ENCODE peak calls at places on chromosomes 5 and 9, in eight cellular contexts. R is stomach, T is sigmoid colon, C is suprapubic skin, O is upper lobe of left lung, L is HepG2, A is K562, G is SK-N-SH. D is an unnamed sample. For H3K4me1, the result is how much of the 10 kb centered on the place peaks cover.

GRCh38 chr5:8756498-8757084 is 789.3 kb downstream of the SEMA5A start:
- DNase-seq in T (no peak), O (no peak), R (no peak), A (no peak), C (no peak), G (peak), L (no peak), D (peak)

GRCh38 chr5:43422143-43422542 is 10.0 kb upstream of the CCL28 start:
- DNase-seq in L (peak), O (no peak), G (no peak), T (no peak), A (no peak), R (peak), C (no peak), D (peak)

GRCh38 chr5:161078793-161079192 is 226.8 kb upstream of the ATP10B start:
- DNase-seq in L (no peak), A (no peak), T (no peak), R (no peak), G (no peak), O (no peak), C (no peak), D (no peak)

GRCh38 chr9:123697686-123698085 is 232.2 kb downstream of the DENND1A start:
- DNase-seq in L (no peak), R (no peak), T (no peak), A (no peak), O (no peak), C (no peak), G (no peak), D (no peak)

GRCh38 chr5:77645158-77645994 is 6.9 kb upstream of the OTP start:
- DNase-seq in A (peak), O (peak), G (peak), R (peak), C (no peak), T (no peak), L (peak), D (peak)

GRCh38 chr5:60972225-60972624 is 27.2 kb downstream of the NDUFAF2 start:
- DNase-seq in O (no peak), C (no peak), R (no peak), L (no peak), T (no peak), G (no peak), A (no peak), D (no peak)

GRCh38 chr5:138369249-138369648 is 16.8 kb downstream of the KDM3B start:
- DNase-seq in A (no peak), T (no peak), G (no peak), O (no peak), C (no peak), L (no peak), R (no peak), D (no peak)

GRCh38 chr9:35972093-35972492 is 14.1 kb upstream of the OR2S2 start:
- DNase-seq in A (no peak), R (no peak), O (peak), T (no peak), C (no peak), L (no peak), G (no peak), D (no peak)

GRCh38 chr5:429453-430188 is 13.4 kb upstream of the EXOC3 start:
- DNase-seq in T (peak), A (no peak), L (no peak), C (no peak), O (peak), G (no peak), R (peak), D (peak)

GRCh38 chr5:169719360-169720314 is 82.6 kb downstream of the DOCK2 start:
- DNase-seq in G (no peak), R (no peak), L (no peak), A (no peak), C (no peak), O (no peak), T (no peak), D (no peak)
- TF ChIP-seq POLR2AphosphoS5 in G (no peak), R (no peak), L (no peak), A (no peak), C (no peak), O (no peak), T (no peak), D (no peak)

GRCh38 chr5:107563957-107564544 is 106.7 kb downstream of the EFNA5 start:
- DNase-seq in R (no peak), L (no peak), O (no peak), T (no peak), C (no peak), G (no peak), A (no peak), D (no peak)

GRCh38 chr5:107565791-107566536 is 104.8 kb downstream of the EFNA5 start:
- DNase-seq in A (no peak), R (no peak), T (no peak), L (no peak), O (no peak), G (no peak), C (no peak), D (no peak)

GRCh38 chr5:107564896-107565295 is 105.8 kb downstream of the EFNA5 start:
- DNase-seq in G (no peak), T (no peak), L (no peak), R (no peak), A (no peak), O (no peak), C (no peak), D (no peak)

GRCh38 chr5:107567901-107568671 is 102.7 kb downstream of the EFNA5 start:
- DNase-seq in A (no peak), T (no peak), G (no peak), R (no peak), L (no peak), O (no peak), C (no peak), D (no peak)

DNA sequence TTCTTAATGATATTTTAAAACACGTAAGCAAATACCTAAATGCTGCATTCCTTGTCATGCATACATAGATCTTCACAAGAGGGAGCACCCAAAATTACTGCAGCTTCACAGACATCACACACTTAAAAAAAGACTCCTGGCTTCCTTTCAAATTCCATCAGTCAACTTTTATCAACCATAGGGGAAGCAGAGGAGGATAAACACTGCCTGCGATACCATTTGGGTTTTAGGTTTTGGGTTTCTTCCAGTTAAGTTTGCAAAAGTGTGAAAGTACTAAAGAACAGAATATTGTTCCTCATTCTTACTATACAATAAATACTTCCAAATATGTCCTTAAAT is 104.2 kb downstream of the EFNA5 start:
- DNase-seq in C (no peak), A (no peak), L (no peak), O (no peak), G (no peak), T (no peak), R (no peak), D (no peak)
- H3K4me1 ChIP-seq in C (under half), A (under half), L (under half), O (under half), G (under half), T (under half), R (under half), D (under half)

GRCh38 chr9:4740373-4740622 is 704 bp downstream of the AK3 start:
- DNase-seq in L (no peak), R (no peak), A (no peak), O (no peak), G (no peak), C (no peak), T (no peak), D (no peak)

GRCh38 chr9:4741365-4742031 is 496 bp upstream of the AK3 start:
- DNase-seq in R (peak), T (peak), C (peak), G (no peak), O (no peak), A (peak), L (peak), D (peak)

GRCh38 chr9:4740623-4741364 is at the start of gene AK3:
- DNase-seq in R (peak), A (peak), C (peak), O (peak), G (peak), T (peak), L (peak), D (peak)

GRCh38 chr9:4743131-4743875 is 2.3 kb upstream of the AK3 start:
- DNase-seq in T (no peak), L (no peak), A (no peak), O (no peak), G (no peak), R (no peak), C (no peak), D (no peak)

GRCh38 chr9:4742246-4742645 is 1.2 kb upstream of the AK3 start:
- DNase-seq in T (no peak), A (no peak), C (no peak), G (no peak), O (no peak), R (no peak), L (no peak), D (no peak)
- TF ChIP-seq EP300 in T (no peak), A (no peak), C (no peak), G (no peak), O (no peak), R (no peak), L (no peak), D (no peak)

GRCh38 chr5:135847976-135848375 is 13.5 kb downstream of the SLC25A48 start:
- DNase-seq in G (no peak), A (no peak), R (no peak), C (no peak), O (no peak), L (no peak), T (no peak), D (no peak)

GRCh38 chr5:135846311-135846710 is 11.8 kb downstream of the SLC25A48 start:
- DNase-seq in T (no peak), G (no peak), C (no peak), R (no peak), L (no peak), O (no peak), A (no peak), D (no peak)

GRCh38 chr5:135842737-135843136 is 8.3 kb downstream of the SLC25A48 start:
- DNase-seq in O (no peak), A (no peak), R (no peak), L (no peak), G (no peak), T (no peak), C (no peak), D (no peak)

GRCh38 chr5:135843571-135844337 is 9.3 kb downstream of the SLC25A48 start:
- DNase-seq in C (no peak), L (no peak), A (no peak), G (no peak), R (no peak), T (no peak), O (no peak), D (peak)
- TF ChIP-seq POLR2AphosphoS5 in C (no peak), L (no peak), A (no peak), G (no peak), R (no peak), T (no peak), O (no peak), D (no peak)

GRCh38 chr5:139654464-139654863 is 6.3 kb downstream of the CXXC5 start:
- DNase-seq in C (no peak), O (no peak), R (no peak), T (no peak), G (no peak), L (no peak), A (no peak), D (no peak)

GRCh38 chr5:139657363-139658321 is 9.5 kb downstream of the CXXC5 start:
- DNase-seq in A (peak), L (no peak), G (no peak), C (no peak), O (peak), T (no peak), R (no peak), D (no peak)

GRCh38 chr5:139654875-139655491 is 6.8 kb downstream of the CXXC5 start:
- DNase-seq in T (no peak), A (no peak), G (peak), L (no peak), R (peak), O (peak), C (no peak), D (no peak)

GRCh38 chr5:139653616-139654015 is 5.5 kb downstream of the CXXC5 start:
- DNase-seq in A (no peak), L (no peak), R (no peak), G (no peak), T (no peak), O (no peak), C (no peak), D (no peak)

GRCh38 chr5:139655727-139656271 is 7.7 kb downstream of the CXXC5 start:
- DNase-seq in A (no peak), O (peak), C (no peak), G (peak), L (peak), T (no peak), R (peak), D (no peak)
- H3K4me1 ChIP-seq in A (half or more), O (half or more), C (half or more), G (half or more), L (half or more), T (under half), R (half or more), D (half or more)

DNA sequence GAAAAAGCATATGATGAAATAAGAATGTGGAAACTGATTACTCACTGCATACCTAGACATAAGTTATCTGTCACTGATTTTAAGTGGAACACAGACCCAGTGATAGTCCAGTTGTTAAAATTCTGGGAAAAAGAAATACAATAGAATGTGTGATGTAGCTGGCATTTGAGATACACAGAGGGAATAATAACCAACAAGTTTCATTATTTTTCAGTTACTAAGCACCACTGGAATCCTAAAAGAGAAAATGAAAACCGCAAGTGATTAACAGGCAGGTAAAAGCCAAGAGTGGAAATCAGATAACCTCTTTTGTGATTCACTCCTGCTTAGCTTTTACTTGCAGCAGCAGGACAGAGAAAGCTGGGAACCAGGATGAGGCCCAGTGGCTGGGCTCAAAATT is 994.0 kb upstream of the SEMA6A start:
- DNase-seq in R (no peak), T (no peak), A (no peak), G (no peak), L (no peak), C (no peak), O (no peak), D (no peak)
- TF ChIP-seq EP300 in R (no peak), T (no peak), A (no peak), G (no peak), L (no peak), C (no peak), O (no peak), D (no peak)

GRCh38 chr9:130680836-130681768 is 12.5 kb upstream of the EXOSC2 start:
- DNase-seq in O (peak), T (peak), R (peak), C (no peak), A (peak), G (peak), L (peak), D (peak)
- TF ChIP-seq POLR2AphosphoS5 in O (no peak), T (no peak), R (no peak), C (no peak), A (no peak), G (no peak), L (peak), D (no peak)

DNA sequence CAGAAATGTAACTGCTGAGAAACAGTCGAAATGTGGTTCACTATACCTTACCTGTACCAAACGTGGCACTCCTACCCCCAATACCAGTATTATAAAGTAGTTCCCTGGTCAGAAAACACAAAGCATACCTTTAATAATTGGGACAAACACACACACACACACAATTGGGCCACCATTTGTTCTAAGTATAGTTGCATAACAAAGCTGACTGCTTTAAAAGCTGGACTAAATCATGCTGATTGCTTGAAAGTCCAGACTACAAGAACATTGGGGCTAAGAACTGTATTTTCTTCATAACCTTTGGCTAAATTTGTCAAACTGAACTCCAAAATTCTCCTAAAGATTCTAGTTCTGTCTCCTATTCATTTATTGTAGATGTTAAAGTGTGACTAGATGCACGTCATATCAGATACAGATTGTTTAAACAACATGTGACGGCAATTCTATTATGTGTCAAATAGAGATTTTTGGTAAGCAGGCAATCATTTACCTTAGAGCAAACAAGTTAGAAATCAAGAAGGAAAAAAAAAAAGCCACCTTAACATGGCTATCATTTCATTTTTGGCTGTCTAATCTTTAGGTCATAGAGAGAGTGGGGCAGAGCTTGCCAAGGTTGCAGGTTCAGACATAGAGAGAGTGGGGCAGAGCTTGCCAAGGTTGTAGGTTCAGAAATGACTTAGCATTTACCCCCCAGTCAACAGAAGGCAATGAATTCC is 265.1 kb downstream of the ARL15 start:
- DNase-seq in C (no peak), L (peak), R (peak), T (no peak), A (no peak), O (no peak), G (no peak), D (no peak)
- H3K4me1 ChIP-seq in C (under half), L (under half), R (under half), T (under half), A (under half), O (under half), G (under half), D (under half)

DNA sequence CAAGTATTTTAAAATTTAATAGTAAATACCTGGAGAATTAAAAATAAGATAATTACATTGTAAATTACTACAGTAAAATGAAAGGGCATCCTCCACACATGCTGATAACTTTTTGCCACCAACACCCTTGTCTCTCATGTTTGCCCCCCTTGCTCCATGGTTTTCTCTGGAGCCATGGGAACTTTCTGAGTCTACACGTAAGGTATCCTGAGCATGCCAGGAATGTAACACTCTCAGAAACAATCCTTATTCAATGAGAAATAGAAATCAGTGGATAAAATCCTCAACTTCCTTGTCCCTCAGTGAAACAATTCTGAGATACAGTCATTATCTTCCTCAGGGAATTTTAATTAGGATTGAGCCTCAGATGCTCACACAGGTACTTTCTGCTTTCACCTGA is 108.9 kb downstream of the IZUMO3 start:
- DNase-seq in L (no peak), O (no peak), A (no peak), T (no peak), G (no peak), R (no peak), C (no peak), D (no peak)
- TF ChIP-seq EP300 in L (no peak), O (no peak), A (no peak), T (no peak), G (no peak), R (no peak), C (no peak), D (no peak)

D was measured in transverse colon.